ENCODE peak calls at places on chromosomes 6 and 20, in ten cellular contexts. G is spleen, Y is K562, P is stomach, V is prostate gland, N is GM23338, F is HepG2, Z is breast epithelium, D is HL-60, S is endothelial cell of umbilical vein. W is an unnamed sample.

GRCh38 chr6:125888989-125889656 is 67.4 kb upstream of the HINT3 start:
- DNase-seq in G (no peak), Y (peak), P (no peak), V (no peak), N (peak), F (peak), Z (no peak), D (no peak), S (peak), W (no peak)

GRCh38 chr6:40359808-40360207 is 227.4 kb downstream of the LRFN2 start:
- DNase-seq in G (no peak), Y (no peak), P (no peak), V (no peak), N (peak), F (no peak), Z (no peak), D (no peak), S (no peak), W (no peak)

GRCh38 chr6:150301871-150302800 is 66.7 kb upstream of the IYD start:
- DNase-seq in G (no peak), Y (peak), P (no peak), V (no peak), N (no peak), F (peak), Z (no peak), D (no peak), S (peak), W (no peak)

GRCh38 chr6:3444276-3445088 is 12.4 kb downstream of the SLC22A23 start:
- DNase-seq in G (no peak), Y (no peak), P (no peak), V (no peak), N (no peak), F (peak), Z (no peak), D (no peak), S (no peak), W (no peak)

GRCh38 chr6:96391776-96392175 is 129.8 kb upstream of the UFL1 start:
- DNase-seq in G (no peak), Y (no peak), P (peak), V (no peak), N (peak), F (no peak), Z (no peak), D (no peak), S (no peak), W (peak)

GRCh38 chr6:44201200-44201599 is 15.5 kb upstream of the MYMX start:
- DNase-seq in G (no peak), Y (peak), P (peak), V (no peak), N (no peak), F (no peak), Z (no peak), D (no peak), S (no peak), W (no peak)

GRCh38 chr20:10469599-10469998 is 34.5 kb downstream of the SLX4IP start:
- DNase-seq in G (no peak), Y (peak), P (no peak), V (peak), N (peak), F (peak), Z (no peak), D (peak), S (peak), W (peak)

GRCh38 chr20:21901470-21902275 is 196.2 kb downstream of the PAX1 start:
- DNase-seq in G (no peak), Y (no peak), P (peak), V (no peak), N (no peak), F (no peak), Z (no peak), D (no peak), S (no peak), W (no peak)

GRCh38 chr6:153787341-153787606 is 251.8 kb upstream of the OPRM1 start:
- DNase-seq in G (no peak), Y (no peak), P (no peak), V (no peak), N (no peak), F (peak), Z (no peak), D (no peak), S (no peak), W (no peak)

GRCh38 chr6:44657201-44657824 is 269.8 kb downstream of the CDC5L start:
- DNase-seq in G (no peak), Y (no peak), P (no peak), V (no peak), N (peak), F (no peak), Z (no peak), D (no peak), S (no peak), W (no peak)

GRCh38 chr6:32096394-32097258 is 12.5 kb downstream of the TNXB start:
- DNase-seq in G (no peak), Y (no peak), P (no peak), V (no peak), N (peak), F (no peak), Z (no peak), D (no peak), S (no peak), W (no peak)

GRCh38 chr20:62955519-62956386 is 3.2 kb downstream of the SLC17A9 start:
- DNase-seq in G (peak), Y (no peak), P (peak), V (no peak), N (no peak), F (peak), Z (no peak), D (peak), S (no peak), W (no peak)

GRCh38 chr20:37866051-37866450 is 36.9 kb upstream of the VSTM2L start:
- DNase-seq in G (peak), Y (no peak), P (no peak), V (no peak), N (no peak), F (no peak), Z (no peak), D (no peak), S (no peak), W (no peak)

GRCh38 chr6:57313711-57314471 is 3.5 kb upstream of the PRIM2 start:
- DNase-seq in G (no peak), Y (no peak), P (no peak), V (peak), N (no peak), F (no peak), Z (no peak), D (no peak), S (peak), W (peak)

GRCh38 chr20:51389543-51389924 is 153.0 kb downstream of the NFATC2 start:
- DNase-seq in G (no peak), Y (no peak), P (peak), V (no peak), N (no peak), F (no peak), Z (no peak), D (no peak), S (peak), W (no peak)

GRCh38 chr6:166683477-166683876 is 56.4 kb upstream of the RPS6KA2 start:
- DNase-seq in G (no peak), Y (no peak), P (no peak), V (no peak), N (no peak), F (no peak), Z (no peak), D (no peak), S (peak), W (no peak)

GRCh38 chr20:51894619-51895018 is 92.3 kb upstream of the SALL4 start:
- DNase-seq in G (no peak), Y (no peak), P (no peak), V (no peak), N (no peak), F (no peak), Z (no peak), D (no peak), S (no peak), W (no peak)

GRCh38 chr6:27426045-27426620 is 37.6 kb downstream of the ZNF391 start:
- DNase-seq in G (no peak), Y (no peak), P (no peak), V (no peak), N (no peak), F (no peak), Z (no peak), D (no peak), S (no peak), W (no peak)

GRCh38 chr6:111566222-111566717 is 39.4 kb downstream of the TRAF3IP2 start:
- DNase-seq in G (no peak), Y (no peak), P (no peak), V (no peak), N (no peak), F (no peak), Z (no peak), D (no peak), S (peak), W (no peak)

GRCh38 chr6:111614833-111615582 is 9.3 kb upstream of the TRAF3IP2 start:
- DNase-seq in G (no peak), Y (peak), P (peak), V (no peak), N (peak), F (peak), Z (no peak), D (no peak), S (peak), W (no peak)

GRCh38 chr20:9051508-9051907 is 17.4 kb upstream of the PLCB4 start:
- DNase-seq in G (no peak), Y (peak), P (no peak), V (no peak), N (no peak), F (peak), Z (no peak), D (no peak), S (peak), W (no peak)

GRCh38 chr6:44050872-44051421 is 76.3 kb downstream of the MRPL14 start:
- DNase-seq in G (peak), Y (no peak), P (no peak), V (no peak), N (no peak), F (no peak), Z (no peak), D (no peak), S (no peak), W (no peak)

GRCh38 chr6:56246941-56247653 is at the start of gene COL21A1:
- DNase-seq in G (peak), Y (no peak), P (no peak), V (peak), N (peak), F (no peak), Z (no peak), D (no peak), S (peak), W (no peak)

GRCh38 chr6:6220718-6221117 is 99.7 kb downstream of the F13A1 start:
- DNase-seq in G (no peak), Y (no peak), P (no peak), V (no peak), N (peak), F (no peak), Z (no peak), D (no peak), S (no peak), W (no peak)

GRCh38 chr6:29294499-29294914 is 7.0 kb upstream of the OR14J1 start:
- DNase-seq in G (no peak), Y (no peak), P (no peak), V (no peak), N (peak), F (no peak), Z (no peak), D (no peak), S (no peak), W (no peak)

GRCh38 chr6:29295623-29296022 is 5.9 kb upstream of the OR14J1 start:
- DNase-seq in G (no peak), Y (no peak), P (no peak), V (no peak), N (no peak), F (no peak), Z (no peak), D (no peak), S (no peak), W (no peak)

GRCh38 chr6:29295181-29295585 is 6.3 kb upstream of the OR14J1 start:
- DNase-seq in G (no peak), Y (no peak), P (no peak), V (no peak), N (no peak), F (no peak), Z (no peak), D (no peak), S (no peak), W (no peak)
- H3K27ac ChIP-seq in G (no peak), Y (no peak), P (no peak), V (no peak), N (no peak), F (no peak), Z (no peak), D (no peak), S (no peak), W (no peak)

GRCh38 chr6:118895241-118895561 is 1.2 kb downstream of the ASF1A start:
- DNase-seq in G (no peak), Y (no peak), P (no peak), V (no peak), N (no peak), F (no peak), Z (no peak), D (no peak), S (no peak), W (no peak)
- TF ChIP-seq POLR2AphosphoS5 in G (no peak), Y (no peak), P (no peak), V (no peak), N (no peak), F (no peak), Z (no peak), D (no peak), S (no peak), W (no peak)

DNA sequence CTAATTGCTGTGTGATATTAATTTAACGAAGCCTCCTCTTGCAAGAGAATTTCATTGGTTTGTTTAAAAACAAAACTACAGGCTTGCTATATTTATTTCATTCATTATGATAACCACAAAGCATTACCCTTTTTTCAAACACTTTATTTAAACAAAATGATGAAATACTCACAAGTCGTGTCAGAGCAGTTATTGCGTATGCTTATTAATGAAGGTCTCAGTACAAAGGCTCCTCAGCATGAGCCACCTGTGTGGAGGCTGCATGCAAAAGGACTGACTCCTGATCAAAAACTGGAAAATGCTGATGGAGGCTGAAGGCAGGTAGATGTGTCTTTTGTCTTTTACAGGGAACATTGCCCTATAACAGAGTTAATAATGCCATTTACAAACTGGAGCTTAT is 130.5 kb downstream of the CRYBG1 start:
- DNase-seq in G (no peak), Y (no peak), P (no peak), V (no peak), N (no peak), F (no peak), Z (no peak), D (no peak), S (no peak), W (no peak)
- H3K27ac ChIP-seq in G (no peak), Y (no peak), P (no peak), V (no peak), N (no peak), F (no peak), Z (no peak), D (no peak), S (no peak), W (no peak)

DNA sequence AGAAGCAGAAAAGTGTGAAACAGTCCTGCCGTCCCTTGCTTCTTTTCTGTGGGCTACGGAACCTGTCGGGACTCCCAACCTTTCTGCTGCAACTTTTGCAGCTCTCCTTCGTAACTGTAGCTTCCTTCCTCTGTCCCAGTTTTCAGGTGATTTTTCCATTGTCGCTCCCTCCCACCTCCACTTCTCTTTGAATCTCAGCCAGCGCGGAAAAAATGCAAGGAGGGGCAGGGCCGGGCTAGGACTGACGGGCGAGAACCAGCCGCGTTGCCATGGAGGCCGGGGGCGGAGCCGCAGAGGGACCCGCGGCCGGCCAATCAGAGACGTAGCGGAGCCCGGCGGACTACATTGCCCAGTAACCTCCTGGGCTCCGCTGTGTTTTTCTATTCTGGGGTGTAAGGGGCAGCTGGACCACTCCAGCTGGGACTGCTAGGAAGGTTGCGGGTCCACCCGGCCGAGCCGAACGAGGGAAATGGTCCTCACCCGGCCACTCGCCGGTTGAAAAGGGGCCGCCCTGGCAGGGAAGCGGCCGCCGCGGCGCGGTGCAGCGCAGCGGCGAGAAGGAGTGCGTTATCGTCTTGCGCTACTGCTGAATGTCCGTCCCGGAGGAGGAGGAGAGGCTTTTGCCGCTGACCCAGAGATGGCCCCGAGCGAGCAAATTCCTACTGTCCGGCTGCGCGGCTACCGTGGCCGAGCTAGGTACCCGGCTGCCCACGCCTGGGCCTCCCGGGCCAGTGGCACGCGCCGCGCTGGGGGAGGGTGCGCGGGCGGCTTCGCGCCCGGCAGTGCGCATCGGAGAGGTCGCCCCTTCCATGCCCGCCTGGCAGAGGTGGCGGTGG is at the start of the genes CYP39A1 and SLC25A27:
- DNase-seq in G (peak), Y (peak), P (peak), V (peak), N (peak), F (peak), Z (peak), D (peak), S (peak), W (no peak)
- TF ChIP-seq POLR2AphosphoS5 in G (peak), Y (no peak), P (no peak), V (peak), N (peak), F (no peak), Z (peak), D (no peak), S (no peak), W (no peak)

DNA sequence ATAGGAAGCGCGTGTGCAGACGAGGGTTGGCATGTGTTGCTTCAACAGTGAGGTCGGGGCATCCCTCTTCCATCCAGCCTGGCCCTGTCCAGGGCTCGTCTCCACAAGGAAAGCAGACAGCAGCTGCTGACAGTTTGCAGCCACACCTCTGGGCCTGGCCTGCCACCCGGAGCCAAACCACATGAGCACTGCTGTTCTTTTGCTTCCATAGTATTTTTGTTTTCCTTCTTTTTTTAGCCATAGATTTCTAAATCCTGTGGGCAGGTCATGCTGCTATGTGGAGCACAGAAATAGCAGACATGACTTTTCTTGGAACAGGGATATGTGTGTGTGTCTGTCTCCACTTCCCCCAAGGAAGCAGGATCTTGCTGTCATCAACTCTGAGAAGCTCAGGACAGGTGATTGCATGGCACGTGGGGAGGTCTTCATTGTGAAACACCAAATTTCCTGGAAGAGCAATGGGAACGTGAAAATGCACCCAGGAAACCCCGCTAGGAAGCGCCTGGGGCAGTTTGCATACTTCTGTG is 167.4 kb downstream of the DTNBP1 start:
- DNase-seq in G (no peak), Y (no peak), P (no peak), V (no peak), N (no peak), F (no peak), Z (no peak), D (no peak), S (no peak), W (no peak)
- H3K27ac ChIP-seq in G (no peak), Y (no peak), P (no peak), V (no peak), N (peak), F (no peak), Z (no peak), D (no peak), S (no peak), W (no peak)

DNA sequence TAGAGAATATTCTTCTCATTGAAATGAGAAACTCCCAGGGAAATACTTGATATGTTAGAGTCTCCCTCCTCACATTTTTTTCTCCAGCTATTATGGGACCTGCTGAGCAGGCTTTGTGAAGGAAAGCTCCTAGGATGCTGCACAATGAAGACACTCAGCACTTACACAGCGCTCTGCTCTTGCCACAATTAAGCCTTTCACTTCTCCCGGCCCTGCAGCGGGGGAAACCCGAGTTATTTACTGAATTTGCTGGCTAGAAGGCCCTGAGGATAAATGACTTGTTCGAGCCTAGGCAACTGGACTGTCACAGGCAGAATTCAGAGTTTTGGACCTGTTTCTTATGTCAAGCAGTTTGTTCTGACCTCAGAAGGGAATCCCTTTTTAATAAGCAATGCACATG is 102.0 kb downstream of the MAP3K7 start:
- DNase-seq in G (no peak), Y (no peak), P (no peak), V (no peak), N (peak), F (no peak), Z (no peak), D (no peak), S (no peak), W (no peak)
- TF ChIP-seq POLR2AphosphoS5 in G (no peak), Y (no peak), P (no peak), V (no peak), N (no peak), F (no peak), Z (no peak), D (no peak), S (no peak), W (no peak)

DNA sequence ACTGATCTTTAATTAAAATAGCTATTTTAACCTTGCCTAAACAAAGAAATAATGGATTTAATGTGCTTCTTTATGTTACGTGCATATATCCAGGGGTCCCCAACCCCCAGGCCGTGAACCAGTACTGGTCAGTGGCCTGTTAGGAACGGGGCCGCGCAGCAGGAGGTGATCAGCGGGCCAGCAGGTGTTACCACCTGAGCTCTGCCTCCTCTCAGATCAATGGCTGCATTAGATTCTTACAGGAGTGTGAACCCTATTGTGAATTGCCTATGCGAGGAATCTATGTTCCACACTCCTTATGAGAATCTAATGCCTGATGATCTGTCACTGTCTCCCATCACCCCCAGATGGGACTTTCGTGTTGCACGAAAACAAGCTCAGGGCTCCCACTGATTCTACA is 8.8 kb downstream of the CYP24A1 start:
- DNase-seq in G (no peak), Y (no peak), P (no peak), V (no peak), N (no peak), F (no peak), Z (no peak), D (no peak), S (no peak), W (no peak)
- H3K27ac ChIP-seq in G (no peak), Y (no peak), P (no peak), V (no peak), N (no peak), F (no peak), Z (no peak), D (no peak), S (no peak), W (no peak)

DNA sequence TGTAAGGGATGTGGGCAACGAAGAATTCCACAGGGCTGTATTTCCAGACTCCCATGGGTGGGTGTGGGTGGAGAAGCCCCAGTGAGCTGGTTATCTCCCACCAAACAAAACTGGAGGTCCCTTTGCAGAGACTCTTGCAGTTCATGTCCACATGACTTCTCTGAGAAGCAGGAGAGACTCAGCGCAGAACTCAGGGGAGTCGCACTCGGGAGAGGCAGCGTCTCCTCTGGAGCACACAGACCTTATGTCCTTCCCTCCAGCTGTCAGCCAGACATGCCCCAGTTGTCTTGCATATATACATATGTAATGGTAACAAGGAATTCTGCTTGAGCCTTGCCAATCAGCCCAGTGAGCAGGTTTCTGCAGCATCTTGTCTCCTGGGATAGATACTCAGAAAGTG is 23.8 kb downstream of the MYT1 start:
- DNase-seq in G (no peak), Y (no peak), P (no peak), V (no peak), N (peak), F (no peak), Z (no peak), D (no peak), S (no peak), W (no peak)
- TF ChIP-seq POLR2AphosphoS5 in G (no peak), Y (no peak), P (no peak), V (no peak), N (no peak), F (no peak), Z (no peak), D (no peak), S (no peak), W (no peak)